ENCODE peak calls at places on chromosomes 4 and X, in ten cellular contexts. One of them, this sample, is unnamed. For H3K27me3, the result is how much of the 10 kb centered on the place peaks cover.

GRCh38 chr4:139017861-139018260 is 2.3 kb downstream of the NOCT start:
- DNase-seq in ovary: no peak
- DNase-seq in pancreas: no peak
- DNase-seq in Peyer's patch: no peak
- DNase-seq in IMR-90: no peak
- DNase-seq in breast epithelium: no peak
- DNase-seq in transverse colon: no peak
- DNase-seq in left ventricle myocardium inferior: no peak
- DNase-seq in tibial artery: no peak
- DNase-seq in endodermal cell: no peak
- DNase-seq in this sample: no peak

GRCh38 chr4:84258905-84259830 is 239.9 kb downstream of the NKX6-1 start:
- DNase-seq in ovary: no peak
- DNase-seq in pancreas: peak
- DNase-seq in Peyer's patch: no peak
- DNase-seq in IMR-90: peak
- DNase-seq in breast epithelium: no peak
- DNase-seq in transverse colon: no peak
- DNase-seq in left ventricle myocardium inferior: no peak
- DNase-seq in tibial artery: no peak
- DNase-seq in endodermal cell: peak
- DNase-seq in this sample: peak

GRCh38 chrX:118847676-118848075 is 24.1 kb downstream of the ZCCHC12 start:
- DNase-seq in ovary: no peak
- DNase-seq in pancreas: no peak
- DNase-seq in Peyer's patch: no peak
- DNase-seq in IMR-90: peak
- DNase-seq in breast epithelium: no peak
- DNase-seq in transverse colon: no peak
- DNase-seq in left ventricle myocardium inferior: no peak
- DNase-seq in tibial artery: no peak
- DNase-seq in endodermal cell: no peak
- DNase-seq in this sample: no peak

GRCh38 chr4:73867783-73868182 is 1.4 kb upstream of the CXCL1 start:
- DNase-seq in ovary: no peak
- DNase-seq in pancreas: no peak
- DNase-seq in Peyer's patch: peak
- DNase-seq in IMR-90: no peak
- DNase-seq in breast epithelium: no peak
- DNase-seq in transverse colon: peak
- DNase-seq in left ventricle myocardium inferior: no peak
- DNase-seq in tibial artery: no peak
- DNase-seq in endodermal cell: peak
- DNase-seq in this sample: no peak

GRCh38 chr4:6769984-6770420 is 12.5 kb upstream of the KIAA0232 start:
- DNase-seq in ovary: no peak
- DNase-seq in pancreas: no peak
- DNase-seq in Peyer's patch: peak
- DNase-seq in IMR-90: no peak
- DNase-seq in breast epithelium: no peak
- DNase-seq in transverse colon: no peak
- DNase-seq in left ventricle myocardium inferior: no peak
- DNase-seq in tibial artery: no peak
- DNase-seq in endodermal cell: no peak
- DNase-seq in this sample: no peak

GRCh38 chr4:54103190-54103574 is 3.2 kb downstream of the GSX2 start:
- DNase-seq in ovary: no peak
- DNase-seq in pancreas: no peak
- DNase-seq in Peyer's patch: no peak
- DNase-seq in IMR-90: no peak
- DNase-seq in breast epithelium: no peak
- DNase-seq in transverse colon: no peak
- DNase-seq in left ventricle myocardium inferior: no peak
- DNase-seq in tibial artery: no peak
- DNase-seq in endodermal cell: peak
- DNase-seq in this sample: no peak

GRCh38 chr4:166165829-166166420 is 292.9 kb downstream of the TLL1 start:
- DNase-seq in ovary: no peak
- DNase-seq in pancreas: no peak
- DNase-seq in Peyer's patch: no peak
- DNase-seq in IMR-90: peak
- DNase-seq in breast epithelium: no peak
- DNase-seq in transverse colon: no peak
- DNase-seq in left ventricle myocardium inferior: no peak
- DNase-seq in tibial artery: no peak
- DNase-seq in endodermal cell: no peak
- DNase-seq in this sample: peak

GRCh38 chr4:2858451-2859217 is 15.0 kb downstream of the ADD1 start:
- DNase-seq in ovary: no peak
- DNase-seq in pancreas: no peak
- DNase-seq in Peyer's patch: no peak
- DNase-seq in IMR-90: peak
- DNase-seq in breast epithelium: no peak
- DNase-seq in transverse colon: peak
- DNase-seq in left ventricle myocardium inferior: no peak
- DNase-seq in tibial artery: no peak
- DNase-seq in endodermal cell: no peak
- DNase-seq in this sample: no peak

GRCh38 chr4:109046549-109047171 is 255.8 kb downstream of the COL25A1 start:
- DNase-seq in ovary: peak
- DNase-seq in pancreas: no peak
- DNase-seq in Peyer's patch: no peak
- DNase-seq in IMR-90: peak
- DNase-seq in breast epithelium: no peak
- DNase-seq in transverse colon: no peak
- DNase-seq in left ventricle myocardium inferior: no peak
- DNase-seq in tibial artery: no peak
- DNase-seq in endodermal cell: no peak
- DNase-seq in this sample: no peak

GRCh38 chrX:2707334-2707760 is 16.3 kb downstream of the CD99 start:
- DNase-seq in ovary: no peak
- DNase-seq in pancreas: no peak
- DNase-seq in Peyer's patch: peak
- DNase-seq in IMR-90: peak
- DNase-seq in breast epithelium: peak
- DNase-seq in transverse colon: peak
- DNase-seq in left ventricle myocardium inferior: peak
- DNase-seq in tibial artery: peak
- DNase-seq in endodermal cell: peak
- DNase-seq in this sample: peak

GRCh38 chrX:136166221-136166855 is 19.0 kb downstream of the FHL1 start:
- DNase-seq in ovary: no peak
- DNase-seq in pancreas: no peak
- DNase-seq in Peyer's patch: no peak
- DNase-seq in IMR-90: peak
- DNase-seq in breast epithelium: no peak
- DNase-seq in transverse colon: no peak
- DNase-seq in left ventricle myocardium inferior: no peak
- DNase-seq in tibial artery: no peak
- DNase-seq in endodermal cell: no peak
- DNase-seq in this sample: no peak

GRCh38 chrX:75522565-75523411 is at the start of gene ZDHHC15:
- DNase-seq in ovary: peak
- DNase-seq in pancreas: peak
- DNase-seq in Peyer's patch: peak
- DNase-seq in IMR-90: no peak
- DNase-seq in breast epithelium: no peak
- DNase-seq in transverse colon: peak
- DNase-seq in left ventricle myocardium inferior: peak
- DNase-seq in tibial artery: peak
- DNase-seq in endodermal cell: peak
- DNase-seq in this sample: peak

GRCh38 chr4:7127591-7127990 is 59.7 kb upstream of the GRPEL1 start:
- DNase-seq in ovary: no peak
- DNase-seq in pancreas: no peak
- DNase-seq in Peyer's patch: no peak
- DNase-seq in IMR-90: no peak
- DNase-seq in breast epithelium: no peak
- DNase-seq in transverse colon: no peak
- DNase-seq in left ventricle myocardium inferior: no peak
- DNase-seq in tibial artery: no peak
- DNase-seq in endodermal cell: no peak
- DNase-seq in this sample: no peak

GRCh38 chr4:541271-541670 is 34.8 kb downstream of the TMEM271 start:
- DNase-seq in ovary: no peak
- DNase-seq in pancreas: no peak
- DNase-seq in Peyer's patch: no peak
- DNase-seq in IMR-90: no peak
- DNase-seq in breast epithelium: no peak
- DNase-seq in transverse colon: no peak
- DNase-seq in left ventricle myocardium inferior: no peak
- DNase-seq in tibial artery: no peak
- DNase-seq in endodermal cell: no peak
- DNase-seq in this sample: no peak

GRCh38 chr4:96103086-96103485 is 263.2 kb downstream of the PDHA2 start:
- DNase-seq in ovary: no peak
- DNase-seq in pancreas: no peak
- DNase-seq in Peyer's patch: no peak
- DNase-seq in IMR-90: no peak
- DNase-seq in breast epithelium: no peak
- DNase-seq in transverse colon: no peak
- DNase-seq in left ventricle myocardium inferior: no peak
- DNase-seq in tibial artery: no peak
- DNase-seq in endodermal cell: no peak
- DNase-seq in this sample: no peak

GRCh38 chr4:80199004-80199579 is 1.8 kb downstream of the PRDM8 start:
- DNase-seq in ovary: no peak
- DNase-seq in pancreas: no peak
- DNase-seq in Peyer's patch: no peak
- DNase-seq in IMR-90: no peak
- DNase-seq in breast epithelium: no peak
- DNase-seq in transverse colon: no peak
- DNase-seq in left ventricle myocardium inferior: no peak
- DNase-seq in tibial artery: no peak
- DNase-seq in endodermal cell: no peak
- DNase-seq in this sample: no peak

GRCh38 chrX:39815621-39816020 is 282.1 kb downstream of the BCOR start:
- DNase-seq in ovary: no peak
- DNase-seq in pancreas: no peak
- DNase-seq in Peyer's patch: no peak
- DNase-seq in IMR-90: peak
- DNase-seq in breast epithelium: no peak
- DNase-seq in transverse colon: no peak
- DNase-seq in left ventricle myocardium inferior: no peak
- DNase-seq in tibial artery: no peak
- DNase-seq in endodermal cell: peak
- DNase-seq in this sample: no peak

GRCh38 chr4:149708513-149709175 is 107.0 kb downstream of the IQCM start:
- DNase-seq in ovary: no peak
- DNase-seq in pancreas: no peak
- DNase-seq in Peyer's patch: no peak
- DNase-seq in IMR-90: peak
- DNase-seq in breast epithelium: no peak
- DNase-seq in transverse colon: no peak
- DNase-seq in left ventricle myocardium inferior: no peak
- DNase-seq in tibial artery: no peak
- DNase-seq in endodermal cell: no peak
- DNase-seq in this sample: no peak

GRCh38 chrX:146224442-146224841 is 406.8 kb downstream of the SLITRK2 start:
- DNase-seq in ovary: no peak
- DNase-seq in pancreas: no peak
- DNase-seq in Peyer's patch: no peak
- DNase-seq in IMR-90: no peak
- DNase-seq in breast epithelium: no peak
- DNase-seq in transverse colon: no peak
- DNase-seq in left ventricle myocardium inferior: no peak
- DNase-seq in tibial artery: no peak
- DNase-seq in endodermal cell: peak
- DNase-seq in this sample: no peak
- TF ChIP-seq CTCF in ovary: no peak
- TF ChIP-seq CTCF in pancreas: peak
- TF ChIP-seq CTCF in Peyer's patch: no peak
- TF ChIP-seq CTCF in IMR-90: peak
- TF ChIP-seq CTCF in breast epithelium: no peak
- TF ChIP-seq CTCF in transverse colon: no peak
- TF ChIP-seq CTCF in left ventricle myocardium inferior: no peak
- TF ChIP-seq CTCF in tibial artery: no peak
- TF ChIP-seq CTCF in endodermal cell: peak
- TF ChIP-seq CTCF in this sample: peak

GRCh38 chr4:141703497-141703896 is 67.1 kb downstream of the IL15 start:
- DNase-seq in ovary: no peak
- DNase-seq in pancreas: no peak
- DNase-seq in Peyer's patch: no peak
- DNase-seq in IMR-90: no peak
- DNase-seq in breast epithelium: no peak
- DNase-seq in transverse colon: no peak
- DNase-seq in left ventricle myocardium inferior: no peak
- DNase-seq in tibial artery: no peak
- DNase-seq in endodermal cell: no peak
- DNase-seq in this sample: no peak
- H3K4me3 ChIP-seq in ovary: no peak
- H3K4me3 ChIP-seq in pancreas: no peak
- H3K4me3 ChIP-seq in Peyer's patch: no peak
- H3K4me3 ChIP-seq in IMR-90: no peak
- H3K4me3 ChIP-seq in breast epithelium: no peak
- H3K4me3 ChIP-seq in transverse colon: no peak
- H3K4me3 ChIP-seq in left ventricle myocardium inferior: no peak
- H3K4me3 ChIP-seq in tibial artery: no peak
- H3K4me3 ChIP-seq in endodermal cell: no peak
- H3K4me3 ChIP-seq in this sample: no peak

DNA sequence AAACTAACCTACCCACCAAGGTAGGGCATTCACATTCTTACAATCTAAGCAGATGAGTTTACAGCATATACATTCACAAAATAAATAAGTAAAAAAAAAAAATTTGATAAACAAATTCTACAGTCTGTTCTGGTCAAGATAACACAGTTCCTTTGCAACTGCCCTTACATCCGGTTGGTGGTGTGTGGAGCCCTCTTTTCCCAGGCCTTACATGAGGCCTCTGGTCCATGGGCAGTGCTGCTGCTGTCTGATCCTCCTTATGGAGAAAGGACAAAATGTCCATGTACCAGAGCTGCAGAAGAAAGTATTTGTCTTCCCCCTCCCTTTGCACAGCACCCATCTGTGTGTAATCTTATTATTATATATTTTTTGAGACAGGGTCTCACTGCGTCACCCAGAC is 2.2 kb upstream of the SEPTIN11 start:
- DNase-seq in ovary: no peak
- DNase-seq in pancreas: no peak
- DNase-seq in Peyer's patch: no peak
- DNase-seq in IMR-90: no peak
- DNase-seq in breast epithelium: no peak
- DNase-seq in transverse colon: no peak
- DNase-seq in left ventricle myocardium inferior: no peak
- DNase-seq in tibial artery: peak
- DNase-seq in endodermal cell: peak
- DNase-seq in this sample: no peak
- H3K27me3 ChIP-seq in ovary: under half
- H3K27me3 ChIP-seq in pancreas: under half
- H3K27me3 ChIP-seq in Peyer's patch: under half
- H3K27me3 ChIP-seq in IMR-90: under half
- H3K27me3 ChIP-seq in breast epithelium: under half
- H3K27me3 ChIP-seq in transverse colon: under half
- H3K27me3 ChIP-seq in left ventricle myocardium inferior: under half
- H3K27me3 ChIP-seq in tibial artery: under half
- H3K27me3 ChIP-seq in endodermal cell: under half
- H3K27me3 ChIP-seq in this sample: under half

DNA sequence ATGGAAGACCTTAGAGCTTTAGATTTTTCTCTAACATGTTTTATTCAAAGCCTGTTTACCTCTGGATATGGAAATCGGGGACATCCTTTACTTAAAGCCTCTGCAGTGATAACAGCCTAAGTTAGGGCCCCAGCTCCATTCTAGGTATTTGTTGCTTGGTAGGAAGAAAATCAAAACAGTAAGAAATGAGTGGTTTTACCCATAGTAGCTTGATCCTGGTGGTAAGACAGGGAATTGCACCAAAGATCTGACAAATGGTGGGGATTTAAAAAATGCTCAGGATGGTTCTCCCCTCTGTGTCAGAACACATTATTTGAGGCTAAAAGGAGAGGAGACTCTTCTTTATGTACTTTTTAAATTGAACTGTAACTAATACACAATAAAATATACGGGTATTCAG is 52.4 kb downstream of the AFF2 start:
- DNase-seq in ovary: no peak
- DNase-seq in pancreas: no peak
- DNase-seq in Peyer's patch: no peak
- DNase-seq in IMR-90: no peak
- DNase-seq in breast epithelium: no peak
- DNase-seq in transverse colon: no peak
- DNase-seq in left ventricle myocardium inferior: no peak
- DNase-seq in tibial artery: no peak
- DNase-seq in endodermal cell: no peak
- DNase-seq in this sample: no peak
- TF ChIP-seq CTCF in ovary: no peak
- TF ChIP-seq CTCF in pancreas: no peak
- TF ChIP-seq CTCF in Peyer's patch: no peak
- TF ChIP-seq CTCF in IMR-90: peak
- TF ChIP-seq CTCF in breast epithelium: no peak
- TF ChIP-seq CTCF in transverse colon: no peak
- TF ChIP-seq CTCF in left ventricle myocardium inferior: no peak
- TF ChIP-seq CTCF in tibial artery: no peak
- TF ChIP-seq CTCF in endodermal cell: peak
- TF ChIP-seq CTCF in this sample: peak